ENCODE peak calls at places on chromosome 19, in nine cellular contexts. One of them, this sample, is unnamed.

GRCh38 chr19:21569497-21569870 is 64.1 kb downstream of the ZNF429 start:
- DNase-seq in pancreas: peak; percentile 63
- DNase-seq in lower leg skin: no peak
- DNase-seq in germinal center: no peak
- DNase-seq in fibroblast of lung: peak; percentile 60
- DNase-seq in GM23248: peak; percentile 75
- DNase-seq in Calu3: no peak
- DNase-seq in cardiac fibroblast: peak; percentile 67
- DNase-seq in sciatic nerve: peak; percentile 63
- DNase-seq in this sample: no peak

GRCh38 chr19:18496167-18496979 is 25.5 kb downstream of the ELL start:
- DNase-seq in GM23248: peak; percentile 91
- DNase-seq in pancreas: peak; percentile 84
- DNase-seq in cardiac fibroblast: peak; percentile 81
- DNase-seq in lower leg skin: no peak
- DNase-seq in fibroblast of lung: peak; percentile 59
- DNase-seq in germinal center: no peak
- DNase-seq in sciatic nerve: no peak
- DNase-seq in Calu3: peak; percentile 71
- DNase-seq in this sample: peak; percentile 87

GRCh38 chr19:39413269-39413902 is 917 bp downstream of the PLEKHG2 start:
- DNase-seq in germinal center: peak; percentile 52
- DNase-seq in sciatic nerve: peak; percentile 89
- DNase-seq in pancreas: no peak
- DNase-seq in GM23248: peak; percentile 75
- DNase-seq in Calu3: peak; percentile 58
- DNase-seq in fibroblast of lung: peak; percentile 51
- DNase-seq in lower leg skin: peak; percentile 59
- DNase-seq in cardiac fibroblast: peak; percentile 57
- DNase-seq in this sample: peak; percentile 62

GRCh38 chr19:7614859-7615741 is 14.2 kb downstream of the XAB2 start:
- DNase-seq in germinal center: no peak
- DNase-seq in fibroblast of lung: no peak
- DNase-seq in lower leg skin: no peak
- DNase-seq in Calu3: no peak
- DNase-seq in GM23248: no peak
- DNase-seq in pancreas: no peak
- DNase-seq in cardiac fibroblast: no peak
- DNase-seq in sciatic nerve: no peak
- DNase-seq in this sample: no peak

GRCh38 chr19:51552996-51553725 is 17.9 kb upstream of the ZNF175 start:
- DNase-seq in cardiac fibroblast: peak; percentile 62
- DNase-seq in fibroblast of lung: peak; percentile 32
- DNase-seq in germinal center: no peak
- DNase-seq in sciatic nerve: peak; percentile 79
- DNase-seq in lower leg skin: no peak
- DNase-seq in GM23248: peak; percentile 76
- DNase-seq in pancreas: peak; percentile 56
- DNase-seq in Calu3: peak; percentile 81
- DNase-seq in this sample: peak; percentile 58

GRCh38 chr19:52492991-52493470 is 34.4 kb upstream of the ZNF808 start:
- DNase-seq in fibroblast of lung: no peak
- DNase-seq in GM23248: no peak
- DNase-seq in pancreas: no peak
- DNase-seq in sciatic nerve: no peak
- DNase-seq in germinal center: no peak
- DNase-seq in cardiac fibroblast: no peak
- DNase-seq in Calu3: no peak
- DNase-seq in lower leg skin: no peak
- DNase-seq in this sample: no peak

GRCh38 chr19:7426986-7427385 is 61.8 kb downstream of the PEX11G start:
- DNase-seq in Calu3: no peak
- DNase-seq in GM23248: no peak
- DNase-seq in pancreas: no peak
- DNase-seq in fibroblast of lung: no peak
- DNase-seq in sciatic nerve: no peak
- DNase-seq in lower leg skin: no peak
- DNase-seq in cardiac fibroblast: no peak
- DNase-seq in germinal center: no peak
- DNase-seq in this sample: no peak

GRCh38 chr19:11435833-11436313 is 438 bp downstream of the PRKCSH start:
- DNase-seq in sciatic nerve: no peak
- DNase-seq in cardiac fibroblast: no peak
- DNase-seq in fibroblast of lung: peak; percentile 31
- DNase-seq in lower leg skin: no peak
- DNase-seq in germinal center: no peak
- DNase-seq in Calu3: peak; percentile 4
- DNase-seq in pancreas: no peak
- DNase-seq in GM23248: peak; percentile 69
- DNase-seq in this sample: peak; percentile 42

GRCh38 chr19:16714702-16715294 is 4.8 kb upstream of the NWD1 start:
- DNase-seq in pancreas: no peak
- DNase-seq in fibroblast of lung: peak; percentile 16
- DNase-seq in lower leg skin: no peak
- DNase-seq in sciatic nerve: peak; percentile 65
- DNase-seq in GM23248: peak; percentile 39
- DNase-seq in cardiac fibroblast: peak; percentile 56
- DNase-seq in germinal center: peak; percentile 50
- DNase-seq in Calu3: peak; percentile 59
- DNase-seq in this sample: peak; percentile 47

GRCh38 chr19:38892841-38893240 is 6.6 kb downstream of the SIRT2 start:
- DNase-seq in pancreas: no peak
- DNase-seq in fibroblast of lung: no peak
- DNase-seq in sciatic nerve: no peak
- DNase-seq in cardiac fibroblast: no peak
- DNase-seq in Calu3: no peak
- DNase-seq in lower leg skin: no peak
- DNase-seq in germinal center: no peak
- DNase-seq in GM23248: no peak
- DNase-seq in this sample: no peak